ENCODE peak calls at places on chromosomes 11 and 22, in five cellular contexts. P is HCT116, K is GM12878, Y is H1, X is NT2/D1. J is an unnamed sample.

GRCh38 chr11:72741429-72741833 is 10.8 kb downstream of the ARAP1 start:
- DNase-seq in P (no peak), K (no peak), X (no peak), Y (peak), J (peak)

GRCh38 chr11:22304337-22304961 is 33.7 kb upstream of the SLC17A6 start:
- DNase-seq in K (no peak), P (peak), Y (no peak), X (peak), J (peak)

GRCh38 chr11:77361184-77361583 is 59.7 kb upstream of the GDPD4 start:
- DNase-seq in X (peak), Y (no peak), P (no peak), K (no peak), J (no peak)

GRCh38 chr22:44333847-44334635 is 21.3 kb upstream of the SHISAL1 start:
- DNase-seq in Y (no peak), X (no peak), P (no peak), K (no peak), J (no peak)

GRCh38 chr11:11620251-11620965 is 1.4 kb downstream of the GALNT18 start:
- DNase-seq in Y (peak), X (no peak), P (peak), K (no peak), J (no peak)

GRCh38 chr11:64826578-64827450 is 16.5 kb upstream of the MEN1 start:
- DNase-seq in K (no peak), X (no peak), Y (peak), P (no peak), J (no peak)

GRCh38 chr22:41401781-41402648 is 20.3 kb downstream of the TEF start:
- DNase-seq in X (no peak), Y (no peak), P (no peak), K (no peak), J (peak)

GRCh38 chr11:33515347-33515746 is 185.3 kb downstream of the C11orf91 start:
- DNase-seq in P (no peak), X (no peak), K (no peak), Y (no peak), J (no peak)

GRCh38 chr11:34105957-34106504 is 602 bp downstream of the NAT10 start:
- DNase-seq in X (no peak), P (no peak), Y (no peak), K (no peak), J (peak)

GRCh38 chr11:101346591-101346990 is 217.0 kb upstream of the PGR start:
- DNase-seq in Y (no peak), K (no peak), P (no peak), X (no peak), J (no peak)

GRCh38 chr11:16738949-16739262 is 459 bp downstream of the C11orf58 start:
- DNase-seq in X (no peak), P (no peak), K (no peak), Y (no peak), J (no peak)

GRCh38 chr11:117226388-117227385 is 5.2 kb downstream of the PCSK7 start:
- DNase-seq in Y (no peak), X (peak), P (peak), K (peak), J (peak)

GRCh38 chr11:2015044-2015443 is 17.4 kb upstream of the H19 start:
- DNase-seq in K (no peak), P (no peak), X (no peak), Y (no peak), J (no peak)

GRCh38 chr22:32050678-32051515 is 7.8 kb downstream of the SLC5A1 start:
- DNase-seq in P (peak), Y (no peak), X (no peak), K (peak), J (peak)

GRCh38 chr11:77195071-77195705 is 67.1 kb downstream of the MYO7A start:
- DNase-seq in Y (no peak), P (no peak), X (no peak), K (no peak), J (no peak)

GRCh38 chr11:12715941-12716340 is 41.7 kb downstream of the TEAD1 start:
- DNase-seq in X (no peak), P (no peak), K (no peak), Y (no peak), J (no peak)

GRCh38 chr11:118996926-118997626 is 862 bp upstream of the CENATAC start:
- DNase-seq in K (peak), Y (no peak), X (no peak), P (no peak), J (peak)

GRCh38 chr11:10770626-10771254 is 19.7 kb downstream of the CTR9 start:
- DNase-seq in P (peak), X (peak), K (no peak), Y (peak), J (peak)

GRCh38 chr11:102287963-102288744 is 29.1 kb upstream of the BIRC3 start:
- DNase-seq in X (peak), Y (no peak), P (peak), K (peak), J (peak)

GRCh38 chr11:12288212-12288933 is 89.0 kb upstream of the PARVA start:
- DNase-seq in Y (peak), P (peak), X (peak), K (no peak), J (peak)

GRCh38 chr11:2348986-2349385 is 28.1 kb upstream of the CD81 start:
- DNase-seq in P (no peak), Y (no peak), X (no peak), K (no peak), J (no peak)

GRCh38 chr11:95790933-95791247 is 592 bp downstream of the CEP57 start:
- DNase-seq in K (peak), Y (no peak), P (peak), X (no peak), J (peak)
- TF ChIP-seq ZNF274 in K (no peak), Y (no peak), P (no peak), X (no peak), J (no peak)

GRCh38 chr22:36472689-36473088 is 8.8 kb downstream of the TXN2 start:
- DNase-seq in K (no peak), Y (no peak), X (no peak), P (no peak), J (no peak)

GRCh38 chr22:36470994-36471331 is 10.5 kb downstream of the TXN2 start:
- DNase-seq in X (no peak), Y (no peak), P (no peak), K (no peak), J (no peak)

GRCh38 chr22:36471341-36471821 is 10.1 kb downstream of the TXN2 start:
- DNase-seq in K (no peak), X (no peak), P (no peak), Y (no peak), J (no peak)

GRCh38 chr22:36469094-36469710 is 12.2 kb downstream of the TXN2 start:
- DNase-seq in K (no peak), Y (no peak), X (no peak), P (no peak), J (no peak)

DNA sequence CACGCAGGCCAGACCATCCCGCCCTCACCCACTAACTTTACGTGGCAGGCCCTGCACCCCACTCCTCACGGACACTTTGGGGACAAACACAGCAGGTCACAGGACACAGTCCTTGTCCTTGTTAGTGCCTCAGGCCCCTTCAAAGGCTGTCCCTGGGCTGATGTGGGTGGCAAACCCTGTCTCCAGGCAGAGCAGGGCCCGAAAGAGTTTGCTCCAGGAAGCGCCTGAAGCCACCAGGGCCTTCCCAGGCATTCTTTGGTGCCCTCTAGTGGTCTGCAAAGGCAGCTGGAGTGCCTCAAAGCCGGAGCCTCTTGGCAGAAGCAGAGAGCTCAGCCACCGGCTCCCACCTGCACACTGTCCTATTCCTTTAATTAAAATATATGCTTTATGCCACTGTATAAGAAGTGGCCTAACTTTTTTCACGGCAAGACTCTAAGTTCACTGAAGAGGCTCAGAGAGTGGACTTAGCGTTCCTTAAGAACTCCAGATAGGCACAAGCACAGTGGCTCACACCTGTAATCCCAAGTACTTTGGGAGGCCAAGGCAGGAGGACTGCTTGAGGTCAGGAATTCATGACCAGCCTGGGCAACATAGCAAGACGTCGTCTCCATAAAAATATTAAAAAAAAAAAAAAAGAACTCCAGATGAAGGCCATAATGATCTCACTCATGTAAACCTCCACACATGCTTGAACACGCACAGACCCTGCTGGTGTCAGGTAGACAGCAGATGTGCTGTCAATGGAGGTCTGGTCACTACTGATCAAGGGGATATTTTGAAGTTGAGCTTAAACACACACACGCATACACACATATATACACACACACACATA is 11.1 kb downstream of the TXN2 start:
- DNase-seq in X (peak), Y (peak), K (no peak), P (peak), J (peak)
- TF ChIP-seq ZNF274 in X (no peak), Y (no peak), K (no peak), P (no peak), J (peak)

GRCh38 chr11:47161134-47161854 is 15.4 kb downstream of the ARFGAP2 start:
- DNase-seq in K (no peak), P (no peak), X (peak), Y (peak), J (peak)
- TF ChIP-seq ZNF274 in K (no peak), P (no peak), X (no peak), Y (no peak), J (no peak)

GRCh38 chr11:29334781-29335140 is 682.1 kb downstream of the KCNA4 start:
- DNase-seq in P (no peak), X (no peak), Y (no peak), K (no peak), J (no peak)

GRCh38 chr11:29336727-29337212 is 680.1 kb downstream of the KCNA4 start:
- DNase-seq in K (no peak), X (no peak), Y (no peak), P (no peak), J (no peak)

GRCh38 chr11:29328961-29329441 is 687.8 kb downstream of the KCNA4 start:
- DNase-seq in P (peak), K (no peak), X (no peak), Y (no peak), J (peak)

GRCh38 chr11:29333993-29334780 is 682.6 kb downstream of the KCNA4 start:
- DNase-seq in X (no peak), P (peak), K (peak), Y (no peak), J (peak)
- TF ChIP-seq ZNF274 in X (no peak), P (no peak), K (no peak), Y (no peak), J (no peak)

DNA sequence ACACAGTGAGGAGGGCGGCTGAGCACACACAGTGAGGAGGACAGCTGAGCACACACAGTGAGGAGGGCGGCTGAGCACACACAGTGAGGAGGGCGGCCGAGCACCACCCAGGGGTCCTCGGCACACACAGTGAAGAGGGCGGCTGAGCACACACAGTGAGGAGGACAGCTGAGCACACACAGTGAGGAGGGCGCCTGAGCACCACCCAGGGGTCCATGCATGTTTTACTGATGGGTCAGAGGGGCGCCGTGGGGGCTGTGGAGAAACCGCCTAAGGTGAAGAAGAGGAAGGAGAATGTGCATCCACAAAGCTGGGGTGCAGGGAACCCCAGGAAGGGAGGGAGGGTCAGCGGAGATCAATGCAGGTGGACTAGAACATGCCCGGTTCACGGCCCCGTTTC is 461.8 kb downstream of the BRD1 start:
- DNase-seq in Y (no peak), X (no peak), P (no peak), K (no peak), J (no peak)
- TF ChIP-seq ZNF274 in Y (no peak), X (no peak), P (no peak), K (no peak), J (no peak)

GRCh38 chr22:19962909-19963806 is 21.5 kb upstream of the TXNRD2 start:
- DNase-seq in X (no peak), K (no peak), Y (peak), P (peak), J (peak)
- TF ChIP-seq ZNF274 in X (no peak), K (no peak), Y (no peak), P (no peak), J (no peak)

GRCh38 chr11:25938952-25939351 is 393.0 kb upstream of the ANO3 start:
- DNase-seq in X (no peak), Y (no peak), P (no peak), K (no peak), J (no peak)
- TF ChIP-seq ZNF274 in X (no peak), Y (no peak), P (no peak), K (no peak), J (no peak)

GRCh38 chr11:36407360-36407759 is 102.7 kb downstream of the TRAF6 start:
- DNase-seq in Y (no peak), K (no peak), P (no peak), X (no peak), J (no peak)
- TF ChIP-seq ZNF274 in Y (no peak), K (no peak), P (no peak), X (no peak), J (no peak)